ENCODE peak calls at places on chromosome 12, in nine cellular contexts. Y is sigmoid colon, R is A549, J is ovary, Z is GM12892, P is spleen, X is thyroid gland, E is HCT116, H is IMR-90. B is an unnamed sample.

GRCh38 chr12:14430394-14430986 is 65.0 kb downstream of the ATF7IP start:
- DNase-seq in R (no peak), H (no peak), E (no peak), P (no peak), X (no peak), J (no peak), Z (no peak), Y (no peak), B (no peak)

GRCh38 chr12:115044073-115044472 is 360.1 kb upstream of the TBX3 start:
- DNase-seq in Z (no peak), E (peak), Y (no peak), J (no peak), X (no peak), P (no peak), H (peak), R (peak), B (no peak)

GRCh38 chr12:122226366-122227222 is 742 bp upstream of the DIABLO start:
- DNase-seq in Z (no peak), R (no peak), H (no peak), E (no peak), P (peak), J (peak), Y (peak), X (no peak), B (no peak)

GRCh38 chr12:112855375-112855774 is 51.4 kb upstream of the OAS1 start:
- DNase-seq in Y (no peak), E (peak), J (no peak), R (peak), X (no peak), Z (no peak), P (no peak), H (no peak), B (peak)

GRCh38 chr12:43338848-43339526 is 213.0 kb downstream of the ADAMTS20 start:
- DNase-seq in Y (no peak), R (peak), X (no peak), E (peak), P (no peak), Z (no peak), J (no peak), H (peak), B (peak)

GRCh38 chr12:31999692-32000091 is 40.5 kb downstream of the RESF1 start:
- DNase-seq in H (peak), R (no peak), Z (no peak), P (no peak), J (no peak), E (no peak), Y (no peak), X (no peak), B (no peak)

GRCh38 chr12:39047539-39048078 is 142.2 kb upstream of the CPNE8 start:
- DNase-seq in Z (no peak), H (no peak), J (no peak), E (no peak), X (no peak), R (no peak), P (no peak), Y (no peak), B (no peak)

GRCh38 chr12:39571351-39571750 is 48.3 kb downstream of the ABCD2 start:
- DNase-seq in J (no peak), R (no peak), X (no peak), P (no peak), Z (no peak), H (no peak), Y (no peak), E (no peak), B (no peak)

GRCh38 chr12:10771132-10771733 is 31.2 kb downstream of the TAS2R7 start:
- DNase-seq in X (no peak), Y (no peak), J (no peak), P (no peak), E (peak), R (peak), Z (no peak), H (peak), B (peak)

GRCh38 chr12:123395236-123395635 is 11.3 kb downstream of the KMT5A start:
- DNase-seq in Z (no peak), R (no peak), Y (no peak), J (no peak), P (no peak), E (no peak), H (no peak), X (no peak), B (no peak)

GRCh38 chr12:89464974-89465592 is 59.5 kb downstream of the GALNT4 start:
- DNase-seq in H (peak), E (no peak), R (no peak), X (no peak), P (no peak), J (no peak), Z (no peak), Y (no peak), B (no peak)

DNA sequence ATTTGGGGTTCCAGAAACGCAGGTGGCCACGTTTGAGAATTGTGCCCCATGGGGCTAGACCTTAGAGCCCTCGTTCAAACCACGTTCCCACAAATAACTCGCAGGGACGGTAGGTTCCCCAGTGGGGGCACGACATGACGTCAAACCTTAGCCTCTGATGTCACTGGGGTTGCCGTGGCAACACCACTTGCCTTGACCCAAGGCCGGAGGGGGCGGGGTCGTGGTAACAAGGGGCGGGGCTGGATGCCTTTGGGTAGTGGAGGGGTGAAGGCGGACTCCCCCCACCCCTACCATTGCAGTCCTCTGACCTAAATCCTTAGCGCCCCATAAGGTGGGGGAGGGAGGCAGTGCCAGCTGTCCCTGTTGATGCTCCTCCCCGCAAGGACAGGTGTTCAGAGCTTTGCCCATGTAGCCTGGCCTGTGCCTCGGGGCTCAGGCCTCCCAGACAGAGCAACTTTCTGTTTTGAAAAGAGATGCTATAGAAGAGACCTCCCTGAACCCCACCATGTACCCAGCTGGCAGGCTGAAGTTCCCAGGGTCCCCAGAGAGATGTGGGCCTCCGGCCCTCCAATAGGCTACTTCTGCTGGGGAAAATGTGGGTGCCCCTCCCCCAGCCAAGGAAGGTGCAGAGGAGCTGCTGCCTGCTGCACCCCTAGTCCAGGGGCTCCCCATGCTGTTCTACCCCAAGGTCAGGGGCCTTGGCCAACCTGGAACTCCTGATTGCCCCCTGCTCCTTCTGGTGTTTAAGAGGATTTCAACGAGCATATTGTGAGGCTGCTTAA is 1.9 kb downstream of the FAM222A start:
- DNase-seq in Y (no peak), J (peak), P (no peak), X (no peak), E (no peak), R (peak), Z (no peak), H (no peak), B (peak)
- TF ChIP-seq POLR2A in Y (no peak), J (no peak), P (no peak), X (no peak), E (no peak), R (no peak), Z (no peak), H (no peak), B (no peak)

DNA sequence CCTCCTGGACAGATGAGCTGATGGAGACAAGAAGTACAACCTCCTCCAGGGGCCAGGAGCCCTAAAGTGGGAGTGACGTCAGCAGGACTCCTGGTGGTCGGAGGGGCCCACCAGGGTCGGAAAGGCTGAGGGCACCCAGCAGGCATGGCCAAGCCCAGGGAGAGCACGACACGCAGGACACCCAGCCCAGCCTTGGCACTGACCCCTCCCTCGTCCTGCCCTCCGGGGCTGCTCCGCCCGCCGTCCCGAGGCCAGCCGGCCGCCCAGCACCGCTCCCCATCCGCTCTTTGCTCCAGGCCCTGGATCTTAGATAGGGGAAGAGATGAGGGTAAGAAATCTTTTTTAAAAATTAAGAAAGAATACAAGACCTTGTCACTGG is 14.4 kb upstream of the RPLP0 start:
- DNase-seq in Y (no peak), J (no peak), P (no peak), R (no peak), Z (no peak), E (no peak), X (no peak), H (no peak), B (no peak)
- TF ChIP-seq POLR2A in Y (no peak), J (no peak), P (no peak), R (no peak), Z (no peak), E (no peak), X (no peak), H (no peak), B (no peak)

GRCh38 chr12:80776706-80777105 is 60.0 kb downstream of the MYF5 start:
- DNase-seq in E (no peak), H (no peak), R (no peak), Z (no peak), P (no peak), Y (no peak), X (no peak), J (no peak), B (no peak)

GRCh38 chr12:80780746-80781145 is 64.0 kb downstream of the MYF5 start:
- DNase-seq in P (no peak), X (no peak), H (no peak), E (no peak), Y (no peak), J (no peak), Z (no peak), R (no peak), B (no peak)

GRCh38 chr12:80778005-80778541 is 61.4 kb downstream of the MYF5 start:
- DNase-seq in E (peak), P (no peak), Y (peak), X (peak), Z (peak), J (no peak), H (peak), R (peak), B (peak)

GRCh38 chr12:80781313-80781712 is 64.6 kb downstream of the MYF5 start:
- DNase-seq in Z (no peak), J (no peak), R (no peak), Y (no peak), P (no peak), X (no peak), H (no peak), E (no peak), B (no peak)

DNA sequence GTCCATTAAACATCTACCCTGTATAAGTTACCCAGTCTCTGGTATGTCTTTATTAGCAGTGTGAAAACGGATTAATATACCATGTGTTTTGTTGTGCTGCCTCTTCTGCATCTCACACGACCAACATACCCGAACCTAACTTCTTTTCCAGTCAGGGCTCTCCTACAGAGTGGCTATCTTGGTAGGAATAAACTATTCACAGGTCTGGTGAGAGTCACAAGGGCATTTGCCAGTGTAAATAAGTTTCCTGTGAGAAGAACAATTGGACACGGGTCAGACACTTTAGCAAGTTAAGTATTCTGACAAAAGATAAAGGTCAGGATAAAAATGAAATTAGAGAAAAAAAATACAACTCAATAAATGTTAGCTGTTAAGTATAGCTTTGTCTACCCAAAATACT is 60.9 kb downstream of the MYF5 start:
- DNase-seq in X (peak), Y (no peak), R (no peak), Z (no peak), P (no peak), J (no peak), H (no peak), E (no peak), B (no peak)
- TF ChIP-seq POLR2A in X (no peak), Y (no peak), R (no peak), Z (no peak), P (no peak), J (no peak), H (no peak), E (no peak), B (no peak)

DNA sequence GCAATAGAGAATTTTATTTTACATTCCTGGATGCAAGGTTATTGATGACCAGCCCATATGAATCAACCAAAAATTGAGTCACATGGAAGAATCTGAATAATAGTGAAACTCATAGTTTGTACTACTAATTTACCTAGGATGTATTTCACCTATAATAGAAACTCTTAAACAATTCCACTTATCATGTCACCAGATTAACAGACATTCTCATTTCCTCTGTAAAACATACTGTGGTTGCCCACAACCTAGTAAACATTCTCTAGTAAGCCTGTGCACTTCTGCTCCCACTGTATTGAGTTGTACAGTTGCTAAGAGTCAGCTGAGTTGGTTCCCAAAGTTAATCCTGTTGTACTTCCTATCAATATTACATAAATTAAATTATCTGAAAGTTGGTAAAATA is 196.6 kb upstream of the TMTC1 start:
- DNase-seq in Y (no peak), R (no peak), J (no peak), H (no peak), P (no peak), E (no peak), Z (no peak), X (no peak), B (no peak)
- TF ChIP-seq POLR2A in Y (no peak), R (no peak), J (no peak), H (no peak), P (no peak), E (no peak), Z (no peak), X (no peak), B (no peak)

DNA sequence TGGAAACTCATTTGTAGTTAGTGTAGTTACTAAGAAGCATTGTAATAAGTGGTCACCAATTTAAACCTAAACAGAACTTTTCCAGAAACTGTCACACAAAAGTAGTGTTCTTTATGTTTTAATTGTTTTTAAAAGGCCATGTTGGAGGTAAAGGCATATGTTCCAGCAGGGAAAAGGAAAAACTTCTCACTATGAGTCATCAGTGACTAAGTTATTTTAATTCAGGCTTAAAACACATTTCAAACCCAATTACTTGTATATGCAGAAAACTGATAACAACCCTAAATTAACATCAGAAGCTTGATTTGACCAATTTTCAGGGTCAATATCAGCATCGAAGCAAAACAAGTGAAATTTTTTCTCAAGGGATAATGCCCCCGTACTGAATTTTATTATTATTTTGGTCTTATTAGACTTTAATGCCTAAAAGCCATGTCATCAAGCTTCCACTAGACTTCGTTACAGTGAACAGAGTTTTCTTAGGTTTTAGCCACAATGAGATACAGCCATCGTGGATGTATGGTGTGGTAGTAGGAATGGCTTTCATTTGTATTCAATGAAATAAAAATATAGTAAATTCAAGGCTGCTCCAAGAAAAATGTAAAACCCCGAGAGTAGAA is 11.8 kb downstream of the TAOK3 start:
- DNase-seq in E (peak), Z (no peak), X (no peak), Y (no peak), H (peak), P (no peak), R (peak), J (no peak), B (peak)
- TF ChIP-seq POLR2A in E (no peak), Z (no peak), X (no peak), Y (no peak), H (no peak), P (no peak), R (no peak), J (no peak), B (no peak)

GRCh38 chr12:109477185-109477962 is at the start of the genes KCTD10 and UBE3B:
- DNase-seq in Y (peak), E (peak), J (peak), H (peak), R (peak), Z (peak), X (peak), P (peak), B (peak)
- TF ChIP-seq POLR2A in Y (peak), E (peak), J (peak), H (peak), R (peak), Z (peak), X (peak), P (peak), B (peak)

DNA sequence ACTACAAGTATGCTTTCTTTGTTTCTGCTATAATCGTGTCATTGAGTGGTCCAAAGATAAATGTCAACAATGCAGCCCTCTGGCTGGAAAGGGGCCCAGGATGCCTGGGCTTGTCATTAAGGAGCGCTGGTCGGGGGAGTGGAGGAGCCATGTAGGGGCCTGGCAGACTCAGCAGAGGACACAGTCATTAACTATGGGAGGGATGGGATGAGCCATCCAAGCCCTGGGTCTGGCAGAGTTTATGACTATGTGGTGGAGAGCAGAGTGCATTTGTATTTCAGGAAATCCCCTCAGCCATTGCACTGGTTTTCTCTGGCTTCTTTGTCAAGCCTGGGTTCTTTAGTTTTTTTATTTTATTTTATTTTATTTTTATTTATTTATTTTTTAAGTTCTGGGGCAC is 243.1 kb downstream of the C12orf75 start:
- DNase-seq in E (no peak), Y (no peak), Z (no peak), J (no peak), H (no peak), R (no peak), X (no peak), P (no peak), B (no peak)
- TF ChIP-seq POLR2A in E (no peak), Y (no peak), Z (no peak), J (no peak), H (no peak), R (no peak), X (no peak), P (no peak), B (no peak)

GRCh38 chr12:92466391-92467305 is 236.1 kb upstream of the PLEKHG7 start:
- DNase-seq in R (no peak), Z (no peak), H (peak), E (no peak), X (no peak), P (peak), Y (no peak), J (no peak), B (no peak)
- TF ChIP-seq POLR2A in R (no peak), Z (peak), H (no peak), E (no peak), X (no peak), P (peak), Y (no peak), J (no peak), B (no peak)